ENCODE peak calls at places on chromosome 13, in six cellular contexts. X is CD4-positive, CD25-positive, alpha-beta regulatory T cell; J is fibroblast of lung; N is psoas muscle; I is left lung; F is GM12865. D is an unnamed sample.

GRCh38 chr13:21018220-21018619 is 43.2 kb downstream of the LATS2 start:
- DNase-seq in I (no peak), N (no peak), J (no peak), X (no peak), F (no peak), D (no peak)

GRCh38 chr13:36030670-36031331 is 100.4 kb downstream of the DCLK1 start:
- DNase-seq in I (no peak), J (peak; percentile 93), N (no peak), F (no peak), X (no peak), D (peak; percentile 25)

GRCh38 chr13:28475916-28476725 is 18.8 kb downstream of the FLT1 start:
- DNase-seq in X (no peak), J (peak; percentile 91), F (no peak), I (no peak), N (no peak), D (peak; percentile 86)

GRCh38 chr13:75263741-75264407 is 218.1 kb downstream of the TBC1D4 start:
- DNase-seq in X (no peak), J (peak; percentile 71), F (no peak), N (no peak), I (no peak), D (peak; percentile 14)

GRCh38 chr13:61358599-61358998 is 57.0 kb downstream of the PCDH20 start:
- DNase-seq in J (no peak), X (no peak), N (no peak), I (no peak), F (no peak), D (no peak)

GRCh38 chr13:40152145-40152544 is 496.7 kb downstream of the COG6 start:
- DNase-seq in F (no peak), J (peak; percentile 83), X (no peak), N (no peak), I (no peak), D (peak; percentile 51)

GRCh38 chr13:43232144-43232840 is 208.9 kb downstream of the DNAJC15 start:
- DNase-seq in N (no peak), J (peak; percentile 72), F (no peak), I (no peak), X (no peak), D (no peak)

GRCh38 chr13:81001828-81002385 is 661.0 kb upstream of the SPRY2 start:
- DNase-seq in J (peak; percentile 16), X (no peak), F (no peak), I (no peak), N (no peak), D (no peak)

GRCh38 chr13:106372199-106373160 is 163.0 kb downstream of the EFNB2 start:
- DNase-seq in X (no peak), J (peak; percentile 89), I (no peak), F (peak; percentile 67), N (no peak), D (peak; percentile 76)

GRCh38 chr13:20607015-20607414 is 40.1 kb downstream of the IFT88 start:
- DNase-seq in N (no peak), J (no peak), X (no peak), I (no peak), F (no peak), D (no peak)

GRCh38 chr13:76868451-76868850 is 17.8 kb downstream of the KCTD12 start:
- DNase-seq in X (no peak), I (no peak), F (no peak), N (no peak), J (no peak), D (no peak)

GRCh38 chr13:20684535-20684934 is 19.0 kb upstream of the IL17D start:
- DNase-seq in X (no peak), N (no peak), F (no peak), I (no peak), J (peak; percentile 45), D (no peak)

DNA sequence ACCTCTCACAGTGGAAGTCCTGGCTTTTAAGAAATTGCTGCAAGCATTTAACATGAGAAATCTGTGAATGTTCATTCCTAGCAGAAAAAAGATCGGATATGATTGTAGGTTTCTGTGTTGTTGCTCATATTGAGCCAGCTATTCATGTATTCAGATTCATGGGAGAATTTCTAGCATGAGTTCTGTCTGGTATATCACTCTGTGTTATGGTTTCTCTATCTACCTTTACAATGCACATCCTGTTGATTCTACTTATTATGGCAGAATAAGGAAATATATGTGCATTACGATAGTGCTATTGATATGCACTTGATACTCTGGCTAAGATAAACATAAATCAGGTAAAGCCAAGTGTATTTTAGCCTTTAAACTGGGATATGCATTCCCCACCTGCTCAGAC is 138.2 kb downstream of the KCNRG start:
- DNase-seq in X (no peak), F (no peak), N (no peak), J (no peak), I (no peak), D (no peak)
- H3K4me3 ChIP-seq in X (peak overlapping the region; percentile 84), F (no peak overlapping the region), N (no peak overlapping the region), J (no peak overlapping the region), I (no peak overlapping the region), D (no peak overlapping the region)

DNA sequence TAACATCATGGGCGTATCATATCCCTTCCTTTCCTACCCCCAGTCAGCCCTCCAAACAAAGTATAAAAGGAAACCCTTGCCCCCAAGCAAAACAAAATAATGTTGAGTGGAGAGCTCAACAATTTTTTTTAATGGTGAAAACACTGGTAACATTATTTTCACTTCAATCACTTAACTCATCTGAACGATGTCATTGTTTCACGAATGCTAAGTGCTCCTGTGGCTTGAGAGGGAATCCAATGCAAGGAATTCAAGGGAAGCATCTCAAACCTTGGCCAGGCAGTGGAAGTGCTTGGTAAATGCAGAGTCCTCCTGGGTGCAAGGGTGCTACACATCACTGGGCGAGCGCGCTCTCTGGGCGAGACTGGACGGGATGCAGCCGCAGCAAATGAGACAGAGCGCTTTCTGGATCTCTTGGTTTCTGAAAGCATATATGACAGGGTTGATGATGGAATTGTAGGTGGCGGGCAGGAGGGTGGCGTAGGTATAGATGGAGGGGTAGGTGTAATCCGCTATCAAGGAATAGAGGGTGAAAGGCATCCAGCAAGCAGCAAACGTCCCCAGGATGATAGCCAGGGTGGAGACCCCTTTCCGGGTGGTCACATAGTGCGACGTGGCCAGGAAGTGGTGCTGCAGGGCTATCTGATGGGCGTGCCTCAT is 2.0 kb downstream of the GPR12 start:
- DNase-seq in X (no peak), I (no peak), J (no peak), N (no peak), F (no peak), D (no peak)
- H3K4me3 ChIP-seq in X (no peak overlapping the region), I (no peak overlapping the region), J (no peak overlapping the region), N (no peak overlapping the region), F (no peak overlapping the region), D (no peak overlapping the region)

DNA sequence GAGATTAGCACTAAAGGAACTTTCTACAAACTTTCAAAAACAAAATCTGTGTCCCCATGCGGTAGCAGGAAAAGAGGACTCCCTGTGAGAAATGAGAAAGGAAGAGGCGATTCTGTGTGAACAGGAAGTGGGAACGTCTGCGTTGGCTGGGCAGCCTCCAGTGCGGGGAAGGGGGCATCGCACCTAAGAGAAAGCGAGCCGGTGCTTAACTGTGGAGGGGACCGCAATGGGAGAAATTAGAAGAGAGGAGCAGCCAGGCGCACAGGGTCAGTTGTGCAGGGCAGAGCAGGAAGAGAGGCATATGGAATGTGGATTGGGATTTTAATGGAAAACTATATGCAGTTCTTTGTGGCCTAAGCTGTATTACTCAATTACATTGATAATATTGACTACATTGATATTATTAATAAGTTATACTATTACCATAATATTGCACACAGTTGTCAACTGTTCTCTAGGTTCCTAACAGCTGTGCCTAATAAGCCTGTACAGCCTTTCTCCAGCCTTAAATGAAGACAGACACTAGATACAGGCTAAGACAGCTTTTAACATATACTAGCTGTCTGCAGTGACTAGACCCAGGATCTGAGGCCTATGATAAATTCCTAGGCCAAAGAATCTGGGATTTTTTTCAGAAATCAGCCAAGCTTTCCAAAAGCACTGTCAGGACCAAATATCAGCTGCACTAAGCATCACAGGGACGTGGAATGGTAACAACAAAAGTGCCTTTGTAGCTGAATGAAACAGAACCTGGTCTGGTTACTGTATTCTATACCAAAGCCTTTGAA is 77.6 kb upstream of the DOCK9 start:
- DNase-seq in I (no peak), X (no peak), N (no peak), J (no peak), F (no peak), D (no peak)
- H3K4me3 ChIP-seq in I (no peak overlapping the region), X (peak overlapping the region; percentile 31), N (no peak overlapping the region), J (no peak overlapping the region), F (no peak overlapping the region), D (no peak overlapping the region)

GRCh38 chr13:19050901-19051300 is 130.7 kb downstream of the TUBA3C start:
- DNase-seq in N (no peak), F (no peak), J (no peak), X (no peak), I (no peak), D (no peak)

GRCh38 chr13:19052931-19053330 is 128.7 kb downstream of the TUBA3C start:
- DNase-seq in J (no peak), N (no peak), I (no peak), X (no peak), F (no peak), D (no peak)

GRCh38 chr13:19055611-19056010 is 126.0 kb downstream of the TUBA3C start:
- DNase-seq in J (no peak), X (no peak), I (no peak), N (no peak), F (no peak), D (no peak)

GRCh38 chr13:19053561-19053960 is 128.1 kb downstream of the TUBA3C start:
- DNase-seq in J (no peak), X (no peak), N (no peak), I (no peak), F (no peak), D (no peak)

GRCh38 chr13:19052180-19052579 is 129.4 kb downstream of the TUBA3C start:
- DNase-seq in J (no peak), X (no peak), F (no peak), I (no peak), N (no peak), D (no peak)
- H3K4me3 ChIP-seq in J (no peak overlapping the region), X (no peak overlapping the region), F (no peak overlapping the region), I (no peak overlapping the region), N (no peak overlapping the region), D (no peak overlapping the region)

DNA sequence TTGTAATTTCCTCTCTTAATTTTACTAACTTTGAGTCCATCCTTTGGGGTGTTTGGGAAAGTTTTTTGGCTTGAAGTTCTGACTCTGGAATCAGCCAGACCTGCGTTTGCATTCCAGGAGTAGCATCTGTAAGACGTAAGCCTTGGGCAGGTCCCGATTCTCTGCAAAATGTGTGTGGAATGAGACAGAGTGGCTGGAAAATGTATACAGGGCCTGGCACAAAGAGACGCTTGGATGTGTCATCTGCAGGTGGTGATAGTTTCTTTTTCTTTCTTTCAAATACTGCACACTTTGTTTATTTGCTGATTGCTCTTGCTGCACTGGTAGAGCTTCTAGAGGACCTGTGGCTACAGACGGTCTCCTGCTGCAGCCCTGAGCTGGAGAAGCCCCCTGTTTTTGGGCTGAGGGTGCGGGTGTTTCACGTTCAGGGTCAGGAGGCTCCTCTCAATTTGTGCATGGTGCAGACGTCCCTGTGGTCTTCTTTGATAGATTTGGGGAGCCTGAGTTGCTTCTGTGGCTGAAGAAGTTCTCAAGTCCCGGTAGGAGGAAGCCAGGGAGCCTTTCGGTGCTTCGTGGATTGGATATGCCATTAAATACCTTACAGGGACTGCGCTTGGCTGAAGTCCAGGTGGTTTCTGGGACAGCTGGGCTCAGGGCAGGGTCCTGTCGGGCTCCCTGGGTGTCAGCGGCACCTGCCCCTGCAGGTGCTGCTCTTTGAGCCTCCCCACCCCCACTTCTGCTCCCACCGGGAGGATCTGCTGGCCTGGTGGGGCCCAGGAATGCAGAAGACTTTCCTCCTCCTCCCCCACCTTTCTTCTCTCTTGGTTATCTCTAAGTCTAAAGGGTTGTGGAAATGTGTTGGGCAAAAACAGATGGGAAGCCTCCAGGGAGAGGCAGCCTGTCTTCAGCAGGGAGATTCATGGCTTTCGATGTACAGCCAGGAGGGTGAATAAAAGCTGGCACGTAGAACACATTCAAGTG is 44.1 kb upstream of the GAS6 start:
- DNase-seq in N (no peak), F (no peak), I (no peak), J (peak; percentile 95), X (no peak), D (peak; percentile 64)
- H3K4me3 ChIP-seq in N (no peak overlapping the region), F (no peak overlapping the region), I (no peak overlapping the region), J (no peak overlapping the region), X (no peak overlapping the region), D (no peak overlapping the region)

D was measured in AG09309.